ENCODE peak calls at places on chromosomes 5 and 9, in four cellular contexts. One of them, this sample, is unnamed.

GRCh38 chr9:75359638-75360037 is 271.3 kb downstream of the OSTF1 start:
- DNase-seq in stimulated activated naive B cell treated with anti-CD40 and anti-IgM and Interleukin-4, amounts not matched to agents 10 μg/mL and 1 μg/mL and 100 μg/mL, for 72 hours: no peak
- DNase-seq in naive thymus-derived CD8-positive, alpha-beta T cell: no peak
- DNase-seq in immature natural killer cell: no peak
- DNase-seq in this sample: no peak

GRCh38 chr5:41856644-41857491 is 13.4 kb downstream of the OXCT1 start:
- DNase-seq in stimulated activated naive B cell treated with anti-CD40 and anti-IgM and Interleukin-4, amounts not matched to agents 10 μg/mL and 1 μg/mL and 100 μg/mL, for 72 hours: peak
- DNase-seq in naive thymus-derived CD8-positive, alpha-beta T cell: peak
- DNase-seq in immature natural killer cell: peak
- DNase-seq in this sample: peak

GRCh38 chr5:150492621-150493020 is 15.3 kb upstream of the NDST1 start:
- DNase-seq in stimulated activated naive B cell treated with anti-CD40 and anti-IgM and Interleukin-4, amounts not matched to agents 10 μg/mL and 1 μg/mL and 100 μg/mL, for 72 hours: no peak
- DNase-seq in naive thymus-derived CD8-positive, alpha-beta T cell: no peak
- DNase-seq in immature natural killer cell: no peak
- DNase-seq in this sample: no peak

GRCh38 chr9:123509646-123510045 is 153.6 kb downstream of the CRB2 start:
- DNase-seq in stimulated activated naive B cell treated with anti-CD40 and anti-IgM and Interleukin-4, amounts not matched to agents 10 μg/mL and 1 μg/mL and 100 μg/mL, for 72 hours: no peak
- DNase-seq in naive thymus-derived CD8-positive, alpha-beta T cell: no peak
- DNase-seq in immature natural killer cell: no peak
- DNase-seq in this sample: no peak

GRCh38 chr5:89265511-89266169 is 382.7 kb upstream of the MEF2C start:
- DNase-seq in stimulated activated naive B cell treated with anti-CD40 and anti-IgM and Interleukin-4, amounts not matched to agents 10 μg/mL and 1 μg/mL and 100 μg/mL, for 72 hours: no peak
- DNase-seq in naive thymus-derived CD8-positive, alpha-beta T cell: no peak
- DNase-seq in immature natural killer cell: no peak
- DNase-seq in this sample: no peak

GRCh38 chr5:130836729-130837660 is 328.1 kb downstream of the HINT1 start:
- DNase-seq in stimulated activated naive B cell treated with anti-CD40 and anti-IgM and Interleukin-4, amounts not matched to agents 10 μg/mL and 1 μg/mL and 100 μg/mL, for 72 hours: no peak
- DNase-seq in naive thymus-derived CD8-positive, alpha-beta T cell: no peak
- DNase-seq in immature natural killer cell: peak
- DNase-seq in this sample: no peak

GRCh38 chr5:41508696-41509398 is 1.6 kb downstream of the PLCXD3 start:
- DNase-seq in stimulated activated naive B cell treated with anti-CD40 and anti-IgM and Interleukin-4, amounts not matched to agents 10 μg/mL and 1 μg/mL and 100 μg/mL, for 72 hours: no peak
- DNase-seq in naive thymus-derived CD8-positive, alpha-beta T cell: no peak
- DNase-seq in immature natural killer cell: no peak
- DNase-seq in this sample: peak

GRCh38 chr5:14038341-14038959 is 94.0 kb upstream of the DNAH5 start:
- DNase-seq in stimulated activated naive B cell treated with anti-CD40 and anti-IgM and Interleukin-4, amounts not matched to agents 10 μg/mL and 1 μg/mL and 100 μg/mL, for 72 hours: no peak
- DNase-seq in naive thymus-derived CD8-positive, alpha-beta T cell: no peak
- DNase-seq in immature natural killer cell: no peak
- DNase-seq in this sample: no peak

GRCh38 chr5:100797863-100798262 is 105.2 kb downstream of the ST8SIA4 start:
- DNase-seq in stimulated activated naive B cell treated with anti-CD40 and anti-IgM and Interleukin-4, amounts not matched to agents 10 μg/mL and 1 μg/mL and 100 μg/mL, for 72 hours: no peak
- DNase-seq in naive thymus-derived CD8-positive, alpha-beta T cell: no peak
- DNase-seq in immature natural killer cell: no peak
- DNase-seq in this sample: no peak

This sample was measured in left kidney.